ENCODE peak calls at places on chromosomes 2 and 18, in four cellular contexts. L is WTC11, P is SK-N-SH, D is H1. Z is an unnamed sample.

GRCh38 chr2:218607436-218608115 is at the start of gene PLCD4:
- DNase-seq in L (no peak), P (peak; percentile 79), D (no peak), Z (no peak)

GRCh38 chr2:162967826-162968225 is 129.3 kb upstream of the KCNH7 start:
- DNase-seq in L (no peak), P (no peak), D (no peak), Z (no peak)

GRCh38 chr18:59715966-59716369 is 18.7 kb upstream of the CCBE1 start:
- DNase-seq in L (no peak), P (no peak), D (no peak), Z (no peak)

GRCh38 chr2:55885129-55885943 is 38.2 kb downstream of the EFEMP1 start:
- DNase-seq in L (no peak), P (no peak), D (no peak), Z (no peak)

GRCh38 chr2:237967463-237967871 is 653 bp downstream of the UBE2F start:
- DNase-seq in L (peak; percentile 25), P (peak; percentile 72), D (no peak), Z (peak; percentile 36)

GRCh38 chr2:16441431-16441830 is 224.2 kb downstream of the CYRIA start:
- DNase-seq in L (no peak), P (no peak), D (no peak), Z (no peak)

GRCh38 chr2:217660423-217660822 is 342.4 kb downstream of the TNS1 start:
- DNase-seq in L (no peak), P (no peak), D (no peak), Z (no peak)

GRCh38 chr18:2882201-2882600 is 35.4 kb downstream of the EMILIN2 start:
- DNase-seq in L (no peak), P (no peak), D (no peak), Z (no peak)

GRCh38 chr2:3683748-3684454 is 19.5 kb upstream of the DCDC2C start:
- DNase-seq in L (no peak), P (no peak), D (no peak), Z (no peak)

GRCh38 chr2:106012591-106013347 is 181.3 kb downstream of the UXS1 start:
- DNase-seq in L (no peak), P (no peak), D (no peak), Z (no peak)

GRCh38 chr2:96353032-96353561 is 17.5 kb downstream of the NCAPH start:
- DNase-seq in L (no peak), P (peak; percentile 30), D (no peak), Z (peak; percentile 76)

GRCh38 chr2:20172273-20173052 is 52.5 kb downstream of the SDC1 start:
- DNase-seq in L (no peak), P (peak; percentile 36), D (no peak), Z (no peak)

GRCh38 chr2:9286553-9287399 is 80.2 kb downstream of the ASAP2 start:
- DNase-seq in L (no peak), P (no peak), D (no peak), Z (no peak)

GRCh38 chr2:237074211-237074993 is 11.3 kb upstream of the COPS8 start:
- DNase-seq in L (no peak), P (no peak), D (no peak), Z (no peak)

GRCh38 chr18:48641981-48642380 is 103.2 kb downstream of the CTIF start:
- DNase-seq in L (no peak), P (no peak), D (no peak), Z (no peak)

GRCh38 chr18:58991127-58991798 is 126.6 kb downstream of the ZNF532 start:
- DNase-seq in L (no peak), P (no peak), D (no peak), Z (no peak)

GRCh38 chr2:120199837-120200499 is 23.2 kb downstream of the TMEM185B start:
- DNase-seq in L (no peak), P (no peak), D (no peak), Z (no peak)

GRCh38 chr2:66839551-66840320 is 404.8 kb downstream of the MEIS1 start:
- DNase-seq in L (no peak), P (no peak), D (no peak), Z (no peak)

GRCh38 chr18:50614838-50615237 is 55.0 kb downstream of the MAPK4 start:
- DNase-seq in L (no peak), P (no peak), D (no peak), Z (no peak)

GRCh38 chr2:157761520-157761919 is 114.6 kb downstream of the ACVR1 start:
- DNase-seq in L (no peak), P (no peak), D (no peak), Z (no peak)

GRCh38 chr2:71153585-71153984 is 23.2 kb downstream of the MPHOSPH10 start:
- DNase-seq in L (no peak), P (peak; percentile 36), D (no peak), Z (no peak)

GRCh38 chr2:218834685-218835084 is 3.1 kb upstream of the PRKAG3 start:
- DNase-seq in L (no peak), P (no peak), D (no peak), Z (no peak)

GRCh38 chr18:46224181-46224775 is 120.1 kb downstream of the HAUS1 start:
- DNase-seq in L (no peak), P (no peak), D (no peak), Z (no peak)

GRCh38 chr2:161650116-161651015 is 26.1 kb downstream of the SLC4A10 start:
- DNase-seq in L (no peak), P (no peak), D (no peak), Z (no peak)

GRCh38 chr2:71613953-71614925 is 160.9 kb downstream of the DYSF start:
- DNase-seq in L (peak; percentile 4), P (no peak), D (no peak), Z (no peak)

GRCh38 chr2:120468136-120468535 is 122.2 kb downstream of the INHBB start:
- DNase-seq in L (no peak), P (no peak), D (no peak), Z (peak; percentile 6)

GRCh38 chr18:44586782-44587524 is 93.7 kb upstream of the SETBP1 start:
- DNase-seq in L (no peak), P (peak; percentile 41), D (no peak), Z (no peak)

GRCh38 chr18:44592639-44593038 is 88.0 kb upstream of the SETBP1 start:
- DNase-seq in L (no peak), P (no peak), D (no peak), Z (no peak)

GRCh38 chr18:44588466-44588865 is 92.2 kb upstream of the SETBP1 start:
- DNase-seq in L (no peak), P (no peak), D (no peak), Z (no peak)

GRCh38 chr18:44590976-44591375 is 89.7 kb upstream of the SETBP1 start:
- DNase-seq in L (no peak), P (no peak), D (no peak), Z (no peak)

DNA sequence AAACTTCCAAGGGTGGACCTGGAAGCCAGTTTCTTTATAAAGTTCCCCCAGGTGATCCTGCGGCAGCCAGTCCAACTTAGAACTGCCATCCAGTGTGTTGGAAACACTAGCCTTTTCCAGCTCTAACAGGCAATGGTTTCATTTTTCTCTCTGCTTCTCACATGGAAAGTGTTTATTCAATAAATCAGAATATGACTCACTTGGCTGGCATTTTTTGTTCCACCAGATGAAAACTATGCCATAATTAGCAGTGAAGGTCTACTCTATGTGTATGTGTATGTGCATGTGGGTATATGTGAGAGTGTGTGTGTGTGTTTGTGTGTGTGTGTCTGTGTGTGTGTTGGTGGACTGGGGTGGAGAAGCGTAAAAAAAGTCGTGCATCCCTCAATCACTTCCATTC is 91.0 kb upstream of the SETBP1 start:
- DNase-seq in L (no peak), P (no peak), D (no peak), Z (no peak)
- TF ChIP-seq TEAD4 in L (no peak), P (peak; percentile 69), D (no peak), Z (no peak)

GRCh38 chr2:88227446-88227845 is 57.3 kb downstream of the THNSL2 start:
- DNase-seq in L (no peak), P (no peak), D (no peak), Z (no peak)

GRCh38 chr2:88220733-88221132 is 50.6 kb downstream of the THNSL2 start:
- DNase-seq in L (peak; percentile 26), P (no peak), D (no peak), Z (no peak)

GRCh38 chr2:88216641-88217040 is 46.5 kb downstream of the THNSL2 start:
- DNase-seq in L (no peak), P (no peak), D (no peak), Z (no peak)

GRCh38 chr2:88218971-88219370 is 48.8 kb downstream of the THNSL2 start:
- DNase-seq in L (no peak), P (no peak), D (no peak), Z (no peak)

GRCh38 chr2:88221365-88221942 is 51.3 kb downstream of the THNSL2 start:
- DNase-seq in L (no peak), P (no peak), D (no peak), Z (no peak)
- TF ChIP-seq TEAD4 in L (no peak), P (no peak), D (no peak), Z (no peak)

GRCh38 chr2:134203175-134203574 is 50.7 kb upstream of the MGAT5 start:
- DNase-seq in L (no peak), P (no peak), D (no peak), Z (no peak)

GRCh38 chr2:134200024-134200423 is 53.8 kb upstream of the MGAT5 start:
- DNase-seq in L (no peak), P (no peak), D (no peak), Z (no peak)

GRCh38 chr2:134199123-134199522 is 54.7 kb upstream of the MGAT5 start:
- DNase-seq in L (no peak), P (no peak), D (no peak), Z (no peak)

GRCh38 chr2:134202361-134202760 is 51.5 kb upstream of the MGAT5 start:
- DNase-seq in L (peak; percentile 23), P (no peak), D (no peak), Z (peak; percentile 26)

DNA sequence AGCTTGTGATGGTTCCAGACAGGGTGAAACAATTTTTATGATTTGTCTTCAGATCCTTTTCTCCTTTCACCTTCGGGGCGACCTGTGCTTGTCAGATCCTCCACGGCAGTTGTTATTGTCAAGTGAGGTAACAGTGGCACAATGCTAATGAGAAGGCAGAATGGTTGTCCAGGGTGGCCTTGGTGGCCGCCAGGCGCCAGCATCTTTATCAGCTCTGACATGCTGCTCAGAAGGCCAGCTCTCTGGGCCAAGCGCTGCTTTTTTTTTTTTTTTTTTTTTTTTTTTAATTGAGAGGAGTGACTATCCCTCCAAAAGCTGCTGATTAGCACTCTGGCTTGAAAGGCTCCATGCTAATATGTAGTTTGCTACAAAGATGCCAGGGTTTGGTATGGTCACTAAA is 52.3 kb upstream of the MGAT5 start:
- DNase-seq in L (no peak), P (no peak), D (no peak), Z (peak; percentile 32)
- TF ChIP-seq TEAD4 in L (no peak), P (no peak), D (no peak), Z (no peak)

DNA sequence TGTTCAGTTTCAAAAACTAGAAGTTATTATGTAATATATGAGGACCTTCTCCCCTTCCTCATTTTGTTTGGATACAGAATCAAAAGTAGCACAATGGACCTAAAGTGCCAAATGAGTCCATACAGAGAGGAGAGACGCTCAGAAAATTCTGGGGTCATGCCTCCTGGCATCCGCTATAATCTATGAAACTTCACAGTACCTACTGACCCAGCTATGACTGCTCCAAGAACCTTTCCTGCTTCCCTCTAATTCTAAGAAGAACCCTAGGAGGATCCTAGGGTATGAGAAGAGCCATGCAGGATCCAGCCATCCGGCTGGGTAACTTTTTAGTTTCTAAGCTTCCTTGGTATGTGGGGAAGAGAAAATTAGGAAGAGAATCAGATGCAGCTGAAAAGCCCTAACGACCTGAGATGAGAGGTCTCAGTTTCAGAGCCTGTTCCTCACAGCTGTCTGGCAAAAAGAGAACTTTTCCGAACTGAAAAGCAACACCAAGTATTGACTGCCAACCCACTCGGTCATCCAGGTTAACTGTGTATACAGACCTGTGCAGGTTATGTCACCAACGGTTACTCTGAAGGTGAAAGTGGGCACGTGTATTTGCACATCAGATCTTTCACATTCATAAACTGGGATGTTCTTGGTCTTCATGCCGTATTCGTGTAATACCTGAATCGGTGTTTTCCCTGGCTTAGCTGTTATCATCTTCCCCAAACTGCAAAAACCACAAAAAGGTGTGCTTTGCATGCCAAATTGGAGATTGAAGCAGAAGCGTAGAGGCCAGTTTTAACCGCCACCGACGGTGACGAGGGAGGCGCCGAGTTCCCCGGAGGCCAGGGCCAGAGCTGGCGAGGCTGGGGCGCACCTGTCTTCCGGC is 1.0 kb downstream of the PRKRA start:
- DNase-seq in L (no peak), P (no peak), D (no peak), Z (no peak)
- TF ChIP-seq TEAD4 in L (no peak), P (no peak), D (no peak), Z (no peak)

Z was measured in K562.